ENCODE peak calls at places on chromosome 18, in six cellular contexts. J is HL-60; U is SHP77; T is GF-D8; A is stimulated activated CD4-positive, alpha-beta T cell treated with anti-CD3 and anti-CD28 coated beads, Interleukin-4, amount 100 ng/mL, for 24 hours; F is NCI-H510A. W is an unnamed sample.

GRCh38 chr18:2572892-2573291 is 1.5 kb downstream of the NDC80 start:
- DNase-seq in J (no peak), U (no peak), T (no peak), A (no peak), F (no peak), W (no peak)

GRCh38 chr18:59787998-59788875 is 91.0 kb upstream of the CCBE1 start:
- DNase-seq in J (no peak), U (peak; percentile 4), T (no peak), A (no peak), F (no peak), W (no peak)

GRCh38 chr18:70154591-70155194 is 50.8 kb downstream of the RTTN start:
- DNase-seq in J (no peak), U (no peak), T (no peak), A (no peak), F (no peak), W (no peak)

GRCh38 chr18:41121116-41121826 is 833.8 kb upstream of the PIK3C3 start:
- DNase-seq in J (no peak), U (no peak), T (no peak), A (no peak), F (no peak), W (no peak)

GRCh38 chr18:36323421-36323820 is 25.9 kb downstream of the FHOD3 start:
- DNase-seq in J (no peak), U (no peak), T (no peak), A (no peak), F (no peak), W (no peak)

GRCh38 chr18:8937695-8938094 is 164.8 kb upstream of the NDUFV2 start:
- DNase-seq in J (no peak), U (no peak), T (no peak), A (no peak), F (no peak), W (no peak)

GRCh38 chr18:30376515-30376914 is 666.0 kb downstream of the DSC3 start:
- DNase-seq in J (no peak), U (no peak), T (no peak), A (no peak), F (no peak), W (no peak)

GRCh38 chr18:71443726-71444480 is 1100.2 kb downstream of the CBLN2 start:
- DNase-seq in J (no peak), U (no peak), T (no peak), A (no peak), F (no peak), W (no peak)

GRCh38 chr18:75143851-75144250 is 65.1 kb downstream of the PTGR3 start:
- DNase-seq in J (no peak), U (no peak), T (no peak), A (no peak), F (no peak), W (no peak)

GRCh38 chr18:67410671-67411070 is 105.8 kb downstream of the DSEL start:
- DNase-seq in J (no peak), U (no peak), T (no peak), A (no peak), F (no peak), W (no peak)

GRCh38 chr18:3720818-3721545 is 271.0 kb downstream of the TGIF1 start:
- DNase-seq in J (no peak), U (no peak), T (no peak), A (no peak), F (peak; percentile 42), W (no peak)

GRCh38 chr18:74652392-74652988 is 54.8 kb downstream of the ZNF407 start:
- DNase-seq in J (no peak), U (peak; percentile 28), T (peak; percentile 22), A (no peak), F (peak; percentile 20), W (peak; percentile 31)

GRCh38 chr18:23716516-23716915 is 27.3 kb downstream of the LAMA3 start:
- DNase-seq in J (no peak), U (no peak), T (no peak), A (no peak), F (no peak), W (no peak)

GRCh38 chr18:36912887-36913286 is 84.0 kb downstream of the KIAA1328 start:
- DNase-seq in J (peak; percentile 14), U (no peak), T (peak; percentile 49), A (no peak), F (no peak), W (no peak)

GRCh38 chr18:34493566-34494358 is 216.3 kb upstream of the DTNA start:
- DNase-seq in J (no peak), U (peak; percentile 65), T (no peak), A (no peak), F (peak; percentile 76), W (peak; percentile 76)

GRCh38 chr18:49335677-49336076 is 124.8 kb downstream of the DYM start:
- DNase-seq in J (no peak), U (peak; percentile 3), T (no peak), A (no peak), F (no peak), W (no peak)

GRCh38 chr18:46917808-46918600 is 602 bp downstream of the KATNAL2 start:
- DNase-seq in J (no peak), U (peak; percentile 31), T (peak; percentile 46), A (no peak), F (no peak), W (no peak)

GRCh38 chr18:49368161-49368875 is 92.1 kb downstream of the DYM start:
- DNase-seq in J (no peak), U (peak; percentile 64), T (no peak), A (no peak), F (no peak), W (no peak)

GRCh38 chr18:23166863-23167531 is 31.7 kb downstream of the CABLES1 start:
- DNase-seq in J (no peak), U (no peak), T (no peak), A (no peak), F (no peak), W (no peak)

GRCh38 chr18:77297919-77298571 is 48.4 kb downstream of the GALR1 start:
- DNase-seq in J (no peak), U (no peak), T (no peak), A (no peak), F (no peak), W (no peak)

GRCh38 chr18:58534535-58535301 is 94.2 kb downstream of the ALPK2 start:
- DNase-seq in J (no peak), U (no peak), T (no peak), A (no peak), F (no peak), W (peak; percentile 52)

GRCh38 chr18:27778925-27779324 is 398.0 kb downstream of the CDH2 start:
- DNase-seq in J (no peak), U (no peak), T (no peak), A (no peak), F (no peak), W (no peak)

GRCh38 chr18:27136208-27136535 is 48.9 kb downstream of the CHST9 start:
- DNase-seq in J (no peak), U (no peak), T (no peak), A (no peak), F (no peak), W (no peak)

GRCh38 chr18:32072321-32072720 is 19.4 kb upstream of the RNF138 start:
- DNase-seq in J (no peak), U (no peak), T (no peak), A (no peak), F (no peak), W (no peak)

GRCh38 chr18:75240433-75240832 is 29.8 kb downstream of the TSHZ1 start:
- DNase-seq in J (peak; percentile 38), U (no peak), T (no peak), A (no peak), F (no peak), W (no peak)

GRCh38 chr18:47605093-47605492 is 325.4 kb downstream of the SMAD2 start:
- DNase-seq in J (no peak), U (no peak), T (no peak), A (no peak), F (no peak), W (no peak)

W was measured in GM06990.